ENCODE peak calls at places on chromosomes 4 and X, in five cellular contexts. N is K562, Q is HepG2, M is GM12878, Z is H1. W is an unnamed sample.

GRCh38 chr4:71732706-71733105 is 51.2 kb downstream of the GC start:
- DNase-seq in N (peak; percentile 21), Q (peak; percentile 13), M (no peak), Z (no peak), W (no peak)

GRCh38 chr4:126405369-126405982 is 1090.7 kb downstream of the FAT4 start:
- DNase-seq in N (no peak), Q (peak; percentile 6), M (no peak), Z (no peak), W (no peak)

GRCh38 chr4:142565771-142566170 is 280.3 kb downstream of the INPP4B start:
- DNase-seq in N (no peak), Q (no peak), M (no peak), Z (no peak), W (no peak)

GRCh38 chr4:143421609-143422008 is 84.9 kb downstream of the GAB1 start:
- DNase-seq in N (no peak), Q (no peak), M (no peak), Z (no peak), W (no peak)

GRCh38 chrX:7294483-7294882 is 146.5 kb upstream of the PUDP start:
- DNase-seq in N (no peak), Q (no peak), M (no peak), Z (no peak), W (no peak)

GRCh38 chr4:71609651-71610050 is 174.2 kb downstream of the GC start:
- DNase-seq in N (no peak), Q (no peak), M (no peak), Z (no peak), W (no peak)

GRCh38 chr4:121011138-121011537 is 61.2 kb downstream of the NDNF start:
- DNase-seq in N (no peak), Q (no peak), M (no peak), Z (no peak), W (no peak)

GRCh38 chr4:83293305-83294046 is 8.9 kb upstream of the COQ2 start:
- DNase-seq in N (no peak), Q (no peak), M (no peak), Z (no peak), W (no peak)

GRCh38 chr4:57926311-57926710 is 816.1 kb upstream of the IGFBP7 start:
- DNase-seq in N (no peak), Q (no peak), M (no peak), Z (no peak), W (no peak)

GRCh38 chrX:74923942-74924448 is 1.3 kb downstream of the NEXMIF start:
- DNase-seq in N (no peak), Q (no peak), M (no peak), Z (no peak), W (peak; percentile 15)

GRCh38 chr4:100170986-100171385 is 19.3 kb downstream of the DDIT4L start:
- DNase-seq in N (no peak), Q (no peak), M (no peak), Z (no peak), W (no peak)

GRCh38 chrX:120262781-120263719 is 12.4 kb downstream of the ZBTB33 start:
- DNase-seq in N (no peak), Q (no peak), M (no peak), Z (no peak), W (peak; percentile 11)

GRCh38 chrX:153641575-153642312 is 5.3 kb upstream of the DUSP9 start:
- DNase-seq in N (peak; percentile 58), Q (peak; percentile 59), M (no peak), Z (no peak), W (no peak)

GRCh38 chr4:114476310-114476709 is 122.3 kb upstream of the UGT8 start:
- DNase-seq in N (no peak), Q (no peak), M (no peak), Z (no peak), W (no peak)

GRCh38 chr4:749771-750666 is 44.4 kb downstream of the PCGF3 start:
- DNase-seq in N (no peak), Q (no peak), M (no peak), Z (no peak), W (no peak)

GRCh38 chrX:139448996-139449395 is 81.5 kb upstream of the F9 start:
- DNase-seq in N (no peak), Q (no peak), M (no peak), Z (no peak), W (no peak)

GRCh38 chr4:158823461-158823873 is 54.6 kb downstream of the FNIP2 start:
- DNase-seq in N (no peak), Q (no peak), M (no peak), Z (no peak), W (no peak)

GRCh38 chr4:183441276-183441675 is 3.2 kb upstream of the CDKN2AIP start:
- DNase-seq in N (no peak), Q (no peak), M (no peak), Z (no peak), W (no peak)

GRCh38 chr4:55177461-55177860 is 52.1 kb upstream of the KDR start:
- DNase-seq in N (no peak), Q (no peak), M (no peak), Z (no peak), W (no peak)

GRCh38 chr4:187687701-187688100 is 307.9 kb upstream of the ZFP42 start:
- DNase-seq in N (no peak), Q (no peak), M (no peak), Z (no peak), W (no peak)

GRCh38 chrX:108443065-108443464 is 3.4 kb downstream of the COL4A5 start:
- DNase-seq in N (no peak), Q (no peak), M (no peak), Z (no peak), W (no peak)

GRCh38 chrX:77448170-77448569 is 981 bp downstream of the FGF16 start:
- DNase-seq in N (no peak), Q (no peak), M (no peak), Z (peak; percentile 44), W (peak; percentile 10)

GRCh38 chr4:188819243-188819642 is 680.0 kb downstream of the TRIML1 start:
- DNase-seq in N (no peak), Q (no peak), M (no peak), Z (no peak), W (no peak)

GRCh38 chrX:85052207-85052606 is 48.5 kb downstream of the APOOL start:
- DNase-seq in N (no peak), Q (no peak), M (no peak), Z (no peak), W (no peak)

GRCh38 chr4:2745981-2746806 is 9.9 kb downstream of the TNIP2 start:
- DNase-seq in N (peak; percentile 59), Q (no peak), M (peak; percentile 98), Z (no peak), W (no peak)

GRCh38 chrX:41558531-41558930 is 111.4 kb downstream of the NYX start:
- DNase-seq in N (peak; percentile 35), Q (no peak), M (no peak), Z (no peak), W (no peak)

GRCh38 chr4:145069361-145069760 is 28.6 kb downstream of the ANAPC10 start:
- DNase-seq in N (no peak), Q (no peak), M (no peak), Z (no peak), W (no peak)

GRCh38 chr4:90174622-90175023 is 47.4 kb downstream of the CCSER1 start:
- DNase-seq in N (no peak), Q (no peak), M (no peak), Z (no peak), W (no peak)

GRCh38 chr4:38430841-38431240 is 233.2 kb upstream of the KLF3 start:
- DNase-seq in N (no peak), Q (no peak), M (no peak), Z (no peak), W (no peak)

DNA sequence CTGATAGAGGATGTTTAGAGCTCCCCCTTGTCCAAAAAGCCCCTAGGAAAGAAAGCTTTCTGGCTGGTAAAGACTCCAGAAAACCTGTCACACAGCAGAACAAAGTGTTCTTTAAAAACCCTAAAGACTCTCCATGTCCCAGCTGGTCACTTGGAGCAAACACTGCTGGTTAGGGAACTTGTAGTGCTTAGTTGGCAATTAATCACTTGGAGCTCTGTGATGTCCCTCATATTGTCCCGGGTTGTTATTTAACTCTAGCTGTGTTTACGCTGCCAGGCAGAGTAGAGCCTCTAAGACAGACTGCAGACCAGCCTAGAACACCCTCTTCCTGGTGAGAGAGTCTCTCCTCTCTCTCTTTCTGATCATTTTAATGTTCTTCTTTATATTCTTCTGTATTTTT is 267.3 kb downstream of the BCOR start:
- DNase-seq in N (no peak), Q (no peak), M (no peak), Z (no peak), W (no peak)
- TF ChIP-seq ATF2 in N (no peak), Q (no peak), M (no peak), Z (no peak), W (no peak)

GRCh38 chr4:65223601-65224000 is 446.7 kb downstream of the EPHA5 start:
- DNase-seq in N (no peak), Q (no peak), M (no peak), Z (no peak), W (no peak)
- TF ChIP-seq ATF2 in N (no peak), Q (no peak), M (no peak), Z (no peak), W (no peak)

DNA sequence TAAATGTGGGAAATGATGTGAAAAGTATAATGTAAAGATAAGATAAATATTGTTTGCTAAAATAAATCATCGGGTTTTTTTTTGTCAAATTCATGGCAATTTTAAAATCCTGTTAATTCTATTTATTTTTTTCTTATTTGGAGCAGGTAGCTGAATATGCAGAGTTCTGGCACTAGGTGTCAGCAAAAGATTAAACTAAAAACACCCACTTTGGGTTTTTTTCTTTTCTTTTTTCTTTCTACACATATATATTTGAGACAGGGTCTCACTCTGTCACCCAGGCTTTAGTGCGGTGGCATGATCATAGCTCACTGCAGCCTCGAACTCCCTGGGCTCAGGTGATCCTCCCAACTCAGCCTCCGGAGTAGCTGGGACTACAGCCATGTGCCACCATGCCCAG is 6.9 kb upstream of the RAP2C start:
- DNase-seq in N (peak; percentile 12), Q (no peak), M (no peak), Z (no peak), W (no peak)
- TF ChIP-seq ATF2 in N (no peak), Q (no peak), M (no peak), Z (no peak), W (no peak)

GRCh38 chr4:7134737-7135388 is 57.5 kb upstream of the SORCS2 start:
- DNase-seq in N (no peak), Q (no peak), M (no peak), Z (no peak), W (no peak)
- TF ChIP-seq ATF2 in N (no peak), Q (no peak), M (no peak), Z (no peak), W (no peak)

GRCh38 chr4:96186593-96186992 is 346.7 kb downstream of the PDHA2 start:
- DNase-seq in N (no peak), Q (no peak), M (no peak), Z (no peak), W (no peak)

DNA sequence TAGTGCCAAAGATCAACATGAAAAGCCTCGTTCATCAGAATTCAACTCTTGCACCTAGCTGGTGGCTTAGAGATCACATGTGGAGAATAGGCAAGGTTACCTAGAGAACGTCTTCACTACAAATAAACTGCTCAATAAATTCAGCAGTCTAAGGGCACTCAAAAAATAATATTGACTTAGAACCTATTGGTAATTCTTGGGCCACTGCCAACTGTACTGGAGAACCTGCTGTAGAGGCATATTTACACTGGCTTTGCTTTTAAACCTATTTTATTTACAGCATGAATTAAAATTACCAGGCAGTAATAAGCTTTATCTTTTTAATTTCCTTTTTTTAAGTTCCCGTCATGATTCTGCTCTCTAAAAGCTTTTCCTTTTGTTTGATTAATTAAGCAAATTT is 343.7 kb downstream of the PDHA2 start:
- DNase-seq in N (no peak), Q (peak; percentile 2), M (no peak), Z (no peak), W (no peak)
- TF ChIP-seq ATF2 in N (no peak), Q (no peak), M (no peak), Z (no peak), W (no peak)

W was measured in WTC11.